ENCODE peak calls at places on chromosomes 4 and X, in nine cellular contexts. F, Z, I, U, P, G, T, W and H are unnamed samples.

GRCh38 chr4:99811850-99812249 is 4.8 kb upstream of the DAPP1 start:
- DNase-seq in G (peak), Z (peak), U (peak), I (peak), P (peak), T (no peak), W (no peak), F (no peak), H (peak)

GRCh38 chr4:42385534-42385933 is 11.8 kb upstream of the SHISA3 start:
- DNase-seq in P (no peak), F (no peak), Z (no peak), I (no peak), U (no peak), W (no peak), T (no peak), G (no peak), H (no peak)

GRCh38 chrX:10749113-10749512 is 128.7 kb upstream of the MID1 start:
- DNase-seq in W (no peak), F (no peak), P (no peak), G (peak), I (peak), Z (no peak), U (no peak), T (no peak), H (no peak)

GRCh38 chr4:121822796-121823504 is 733 bp downstream of the CCNA2 start:
- DNase-seq in T (peak), P (peak), W (no peak), G (peak), F (no peak), I (peak), U (peak), Z (peak), H (peak)

GRCh38 chr4:13399257-13399656 is 84.9 kb downstream of the RAB28 start:
- DNase-seq in Z (no peak), W (no peak), G (peak), F (no peak), I (peak), T (no peak), P (peak), U (no peak), H (no peak)

GRCh38 chr4:110637408-110638131 is 14.7 kb upstream of the PITX2 start:
- DNase-seq in T (no peak), G (no peak), P (no peak), W (no peak), Z (no peak), I (no peak), F (no peak), U (peak), H (peak)

GRCh38 chrX:20412871-20413486 is 146.3 kb upstream of the RPS6KA3 start:
- DNase-seq in F (no peak), T (no peak), Z (no peak), G (no peak), P (no peak), U (peak), W (no peak), I (no peak), H (peak)

GRCh38 chr4:98027827-98028226 is 115.4 kb downstream of the STPG2 start:
- DNase-seq in F (no peak), P (peak), W (no peak), G (peak), I (peak), Z (no peak), T (no peak), U (no peak), H (no peak)

GRCh38 chr4:85423414-85423813 is 51.5 kb upstream of the ARHGAP24 start:
- DNase-seq in F (no peak), Z (no peak), G (peak), W (no peak), P (no peak), U (no peak), I (no peak), T (no peak), H (no peak)

GRCh38 chr4:53962516-53963225 is 101.7 kb downstream of the CHIC2 start:
- DNase-seq in W (no peak), G (peak), Z (no peak), I (peak), P (peak), F (no peak), U (no peak), T (no peak), H (no peak)

GRCh38 chrX:133045986-133046385 is 50.9 kb downstream of the USP26 start:
- DNase-seq in T (no peak), F (no peak), Z (no peak), W (no peak), P (no peak), U (peak), G (peak), I (peak), H (no peak)

GRCh38 chr4:68319040-68319439 is 30.9 kb downstream of the YTHDC1 start:
- DNase-seq in T (no peak), Z (no peak), P (no peak), U (no peak), F (no peak), I (no peak), G (no peak), W (no peak), H (no peak)

GRCh38 chr4:52846502-52846901 is 15.6 kb upstream of the RASL11B start:
- DNase-seq in F (no peak), Z (no peak), G (no peak), I (no peak), T (no peak), U (no peak), P (no peak), W (peak), H (no peak)

GRCh38 chr4:2799971-2800690 is 7.2 kb downstream of the SH3BP2 start:
- DNase-seq in F (no peak), T (peak), U (no peak), Z (no peak), I (no peak), W (peak), P (no peak), G (no peak), H (no peak)

GRCh38 chrX:44062842-44063241 is 89.7 kb upstream of the NDP start:
- DNase-seq in G (peak), F (no peak), W (no peak), T (no peak), U (no peak), I (no peak), Z (no peak), P (no peak), H (no peak)

GRCh38 chr4:24476209-24476781 is 108.1 kb downstream of the DHX15 start:
- DNase-seq in W (no peak), P (peak), G (no peak), T (no peak), U (peak), Z (peak), F (no peak), I (no peak), H (peak)

GRCh38 chr4:38368612-38369011 is 295.4 kb upstream of the KLF3 start:
- DNase-seq in G (no peak), T (no peak), F (no peak), I (peak), W (no peak), U (no peak), P (peak), Z (no peak), H (no peak)

GRCh38 chrX:108186811-108187210 is 95.2 kb downstream of the ATG4A start:
- DNase-seq in I (peak), P (peak), F (no peak), W (no peak), G (peak), U (no peak), T (no peak), Z (no peak), H (no peak)

GRCh38 chrX:39709364-39709763 is 388.4 kb downstream of the BCOR start:
- DNase-seq in G (no peak), P (no peak), F (no peak), Z (no peak), I (no peak), T (no peak), U (no peak), W (no peak), H (no peak)

GRCh38 chrX:72245461-72246089 is 6.7 kb upstream of the ERCC6L start:
- DNase-seq in W (peak), P (peak), Z (peak), U (peak), F (peak), I (peak), T (no peak), G (peak), H (peak)

GRCh38 chr4:160142579-160142978 is 1039.7 kb downstream of the RAPGEF2 start:
- DNase-seq in T (no peak), P (no peak), G (no peak), Z (peak), W (no peak), I (no peak), F (no peak), U (peak), H (peak)

GRCh38 chrX:16786791-16787735 is 797 bp downstream of the TXLNG start:
- DNase-seq in P (peak), I (no peak), F (peak), G (peak), Z (peak), W (peak), U (peak), T (peak), H (peak)

GRCh38 chrX:70998402-70999027 is 67.6 kb upstream of the SLC7A3 start:
- DNase-seq in P (peak), W (no peak), I (peak), T (no peak), G (peak), Z (no peak), U (no peak), F (no peak), H (no peak)

GRCh38 chrX:56564921-56565861 is 1.8 kb downstream of the UBQLN2 start:
- DNase-seq in U (no peak), I (no peak), Z (no peak), T (peak), P (peak), G (peak), W (no peak), F (no peak), H (no peak)

GRCh38 chr4:177509346-177509745 is 67.1 kb upstream of the AGA start:
- DNase-seq in U (no peak), T (no peak), F (no peak), G (no peak), Z (no peak), P (no peak), W (no peak), I (no peak), H (no peak)

GRCh38 chr4:177499537-177499936 is 57.3 kb upstream of the AGA start:
- DNase-seq in W (no peak), I (no peak), F (no peak), P (no peak), U (no peak), T (no peak), G (no peak), Z (no peak), H (no peak)

GRCh38 chr4:177508662-177509061 is 66.4 kb upstream of the AGA start:
- DNase-seq in P (no peak), T (no peak), U (no peak), W (no peak), G (no peak), F (no peak), I (no peak), Z (no peak), H (no peak)

GRCh38 chr4:177505171-177505615 is 63.0 kb upstream of the AGA start:
- DNase-seq in G (no peak), Z (no peak), T (no peak), F (no peak), P (no peak), W (no peak), U (no peak), I (no peak), H (no peak)
- TF ChIP-seq CTCF in G (no peak), Z (no peak), T (no peak), F (peak), P (no peak), W (no peak), U (no peak), I (no peak), H (no peak)

DNA sequence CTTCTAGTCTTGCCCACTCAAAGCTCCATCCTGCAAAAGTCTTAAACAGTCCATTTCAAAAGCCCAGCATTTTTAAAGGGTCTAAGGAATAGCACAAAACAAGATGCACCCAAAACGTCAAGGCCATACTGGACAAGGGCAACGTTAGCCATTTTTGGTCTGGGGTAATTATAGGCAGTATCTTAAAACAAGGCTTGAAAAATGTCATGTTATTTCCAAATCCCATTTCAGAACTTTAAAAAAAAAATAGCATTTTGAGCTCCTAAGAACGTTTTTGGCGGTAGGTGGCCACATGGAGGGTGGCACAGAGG is 584 bp upstream of the TMEM165 start:
- DNase-seq in G (no peak), I (no peak), F (no peak), T (no peak), W (no peak), P (no peak), U (no peak), Z (no peak), H (no peak)
- TF ChIP-seq CTCF in G (peak), I (no peak), F (peak), T (no peak), W (no peak), P (no peak), U (no peak), Z (no peak), H (no peak)

GRCh38 chrX:2620576-2620975 is 70.5 kb upstream of the CD99 start:
- DNase-seq in Z (no peak), W (no peak), I (no peak), P (no peak), F (no peak), G (no peak), T (no peak), U (no peak), H (no peak)

GRCh38 chrX:2610246-2611170 is 80.6 kb upstream of the CD99 start:
- DNase-seq in W (no peak), I (peak), Z (peak), U (no peak), P (no peak), G (no peak), F (no peak), T (no peak), H (no peak)

GRCh38 chrX:2609431-2610238 is 81.5 kb upstream of the CD99 start:
- DNase-seq in W (no peak), Z (peak), I (peak), F (no peak), U (no peak), P (peak), G (peak), T (no peak), H (no peak)

GRCh38 chrX:2614911-2615310 is 76.2 kb upstream of the CD99 start:
- DNase-seq in Z (no peak), W (no peak), I (peak), U (no peak), T (no peak), F (no peak), G (peak), P (peak), H (no peak)
- TF ChIP-seq CTCF in Z (no peak), W (no peak), I (peak), U (no peak), T (no peak), F (peak), G (peak), P (peak), H (no peak)

GRCh38 chr4:123709336-123709735 is 312.7 kb downstream of the SPRY1 start:
- DNase-seq in U (no peak), G (no peak), I (no peak), T (no peak), P (peak), W (peak), Z (no peak), F (no peak), H (no peak)

GRCh38 chr4:123705419-123705818 is 308.8 kb downstream of the SPRY1 start:
- DNase-seq in T (no peak), F (no peak), I (no peak), G (no peak), U (no peak), P (no peak), W (no peak), Z (no peak), H (no peak)

GRCh38 chr4:123706961-123707360 is 310.4 kb downstream of the SPRY1 start:
- DNase-seq in Z (no peak), T (no peak), U (no peak), W (no peak), P (no peak), I (peak), F (no peak), G (no peak), H (no peak)

DNA sequence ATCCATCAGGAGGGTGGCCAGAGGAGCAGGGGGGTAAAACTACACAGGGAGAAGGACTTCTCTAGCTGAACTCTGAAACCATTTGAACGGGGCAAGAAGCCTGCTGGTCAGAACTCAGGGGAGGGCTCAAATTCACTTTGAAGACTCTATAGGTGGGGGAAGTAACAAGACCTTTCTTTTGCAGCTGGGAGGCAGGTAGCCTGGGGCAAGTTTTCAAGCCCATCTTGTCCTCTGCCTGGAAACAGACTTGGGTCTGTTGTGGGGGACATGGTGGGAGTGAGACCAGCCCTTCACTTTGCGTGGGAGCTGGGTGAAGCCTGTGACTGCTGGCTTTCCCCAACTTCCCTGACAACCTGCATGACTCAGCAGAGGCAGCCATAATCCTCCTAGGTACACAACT is 312.3 kb downstream of the SPRY1 start:
- DNase-seq in G (no peak), F (no peak), Z (no peak), T (no peak), P (no peak), W (no peak), U (no peak), I (no peak), H (no peak)
- TF ChIP-seq CTCF in G (no peak), F (no peak), Z (no peak), T (no peak), P (no peak), W (no peak), U (no peak), I (no peak), H (no peak)